ENCODE peak calls at places on chromosomes 11 and 22, in four cellular contexts. X, L, M and Q are unnamed samples.

GRCh38 chr11:8219257-8220021 is 44.2 kb downstream of the LMO1 start:
- DNase-seq in X (peak; percentile 55), L (peak; percentile 76), M (peak; percentile 47), Q (no peak)

GRCh38 chr11:104892723-104893511 is 5.3 kb downstream of the CASP12 start:
- DNase-seq in X (peak; percentile 75), L (no peak), M (peak; percentile 83), Q (no peak)

GRCh38 chr11:11157201-11157600 is 195.8 kb downstream of the CSNK2A3 start:
- DNase-seq in X (peak; percentile 8), L (peak; percentile 30), M (peak; percentile 6), Q (no peak)

GRCh38 chr11:134466035-134466908 is 54.2 kb upstream of the B3GAT1 start:
- DNase-seq in X (no peak), L (no peak), M (no peak), Q (no peak)

GRCh38 chr11:113587318-113587739 is 112.1 kb upstream of the DRD2 start:
- DNase-seq in X (peak; percentile 4), L (no peak), M (no peak), Q (no peak)

GRCh38 chr11:122979103-122979814 is 2.4 kb downstream of the BSX start:
- DNase-seq in X (no peak), L (no peak), M (no peak), Q (no peak)

GRCh38 chr11:62665630-62666258 is 632 bp downstream of the CSKMT start:
- DNase-seq in X (peak; percentile 66), L (peak; percentile 75), M (no peak), Q (no peak)

GRCh38 chr11:5726351-5726750 is 9.9 kb upstream of the OR56B1 start:
- DNase-seq in X (no peak), L (no peak), M (no peak), Q (no peak)

GRCh38 chr11:43546561-43547410 is 133.8 kb upstream of the HSD17B12 start:
- DNase-seq in X (no peak), L (no peak), M (no peak), Q (no peak)

GRCh38 chr11:60315866-60316265 is 11.2 kb upstream of the MS4A6E start:
- DNase-seq in X (no peak), L (no peak), M (peak; percentile 19), Q (no peak)

GRCh38 chr11:616320-617220 is 820 bp upstream of the IRF7 start:
- DNase-seq in X (no peak), L (no peak), M (no peak), Q (no peak)

GRCh38 chr11:65487467-65488272 is 11.2 kb upstream of the MALAT1 start:
- DNase-seq in X (peak; percentile 100), L (peak; percentile 72), M (peak; percentile 100), Q (no peak)

GRCh38 chr22:19970479-19971275 is 29.1 kb upstream of the TXNRD2 start:
- DNase-seq in X (peak; percentile 51), L (peak; percentile 99), M (peak; percentile 56), Q (no peak)

GRCh38 chr22:19178065-19178658 is 374 bp downstream of the SLC25A1 start:
- DNase-seq in X (peak; percentile 11), L (peak; percentile 98), M (peak; percentile 46), Q (peak; percentile 32)

GRCh38 chr11:22459053-22459452 is 120.9 kb downstream of the SLC17A6 start:
- DNase-seq in X (peak; percentile 79), L (no peak), M (peak; percentile 83), Q (peak; percentile 66)

GRCh38 chr11:132095230-132096165 is 725.1 kb downstream of the NTM start:
- DNase-seq in X (no peak), L (no peak), M (no peak), Q (no peak)

GRCh38 chr11:10581481-10582019 is 13.1 kb upstream of the LYVE1 start:
- DNase-seq in X (peak; percentile 63), L (no peak), M (peak; percentile 71), Q (no peak)

GRCh38 chr11:126140106-126140931 is 71.1 kb downstream of the RPUSD4 start:
- DNase-seq in X (no peak), L (no peak), M (no peak), Q (no peak)

GRCh38 chr11:114040706-114041211 is 18.8 kb upstream of the ZBTB16 start:
- DNase-seq in X (peak; percentile 31), L (peak; percentile 15), M (peak; percentile 65), Q (no peak)

GRCh38 chr11:450809-451451 is 851 bp downstream of the PTDSS2 start:
- DNase-seq in X (peak; percentile 66), L (peak; percentile 50), M (peak; percentile 71), Q (no peak)

GRCh38 chr11:61069427-61069826 is 32.9 kb upstream of the CD5 start:
- DNase-seq in X (no peak), L (no peak), M (no peak), Q (no peak)

GRCh38 chr11:36427079-36427478 is 83.0 kb downstream of the TRAF6 start:
- DNase-seq in X (no peak), L (no peak), M (no peak), Q (no peak)

GRCh38 chr11:128303383-128303782 is 284.0 kb downstream of the ETS1 start:
- DNase-seq in X (no peak), L (no peak), M (no peak), Q (no peak)

GRCh38 chr11:128304666-128305485 is 282.5 kb downstream of the ETS1 start:
- DNase-seq in X (no peak), L (no peak), M (no peak), Q (no peak)

GRCh38 chr11:128300785-128301184 is 286.6 kb downstream of the ETS1 start:
- DNase-seq in X (no peak), L (no peak), M (no peak), Q (no peak)

GRCh38 chr11:128305588-128305987 is 281.8 kb downstream of the ETS1 start:
- DNase-seq in X (no peak), L (no peak), M (no peak), Q (no peak)

DNA sequence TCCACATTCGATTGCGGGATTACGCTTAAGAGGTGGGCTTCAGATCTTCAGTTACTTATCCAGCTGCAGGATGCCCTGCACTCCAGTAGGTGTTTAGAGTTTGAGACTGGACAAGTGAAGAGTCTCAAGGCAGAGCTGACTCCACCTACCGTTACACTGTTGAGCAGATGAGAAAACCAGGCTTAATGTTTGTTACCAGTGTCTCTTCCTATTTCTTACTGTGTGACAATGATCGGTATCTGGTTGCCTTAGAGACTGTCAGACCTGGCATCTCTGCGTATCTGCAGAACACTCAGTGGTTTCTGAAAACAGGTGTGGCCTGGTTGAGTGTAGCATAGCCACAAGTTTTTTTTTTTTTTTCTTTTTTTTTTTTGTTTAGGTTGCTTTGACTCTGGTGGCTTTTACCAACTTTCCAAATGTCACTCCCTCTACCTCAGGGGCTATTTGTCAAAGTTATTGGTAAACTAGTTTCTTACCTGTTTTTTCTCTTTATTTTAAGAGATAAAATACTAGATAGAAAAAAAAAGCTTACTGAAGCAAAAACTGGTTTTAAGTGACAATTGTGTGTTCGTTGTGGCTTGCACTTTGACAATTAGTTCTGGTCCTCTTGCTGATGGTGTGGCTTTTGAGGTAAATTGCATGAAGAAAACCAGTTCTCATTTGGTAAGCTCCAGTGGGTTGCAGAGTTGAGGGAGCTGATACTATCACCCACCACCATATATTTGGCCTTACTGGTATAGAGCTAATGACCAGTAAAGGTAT is 284.8 kb downstream of the ETS1 start:
- DNase-seq in X (no peak), L (no peak), M (no peak), Q (no peak)
- TF ChIP-seq CTCF in X (no peak), L (no peak), M (no peak), Q (no peak)

DNA sequence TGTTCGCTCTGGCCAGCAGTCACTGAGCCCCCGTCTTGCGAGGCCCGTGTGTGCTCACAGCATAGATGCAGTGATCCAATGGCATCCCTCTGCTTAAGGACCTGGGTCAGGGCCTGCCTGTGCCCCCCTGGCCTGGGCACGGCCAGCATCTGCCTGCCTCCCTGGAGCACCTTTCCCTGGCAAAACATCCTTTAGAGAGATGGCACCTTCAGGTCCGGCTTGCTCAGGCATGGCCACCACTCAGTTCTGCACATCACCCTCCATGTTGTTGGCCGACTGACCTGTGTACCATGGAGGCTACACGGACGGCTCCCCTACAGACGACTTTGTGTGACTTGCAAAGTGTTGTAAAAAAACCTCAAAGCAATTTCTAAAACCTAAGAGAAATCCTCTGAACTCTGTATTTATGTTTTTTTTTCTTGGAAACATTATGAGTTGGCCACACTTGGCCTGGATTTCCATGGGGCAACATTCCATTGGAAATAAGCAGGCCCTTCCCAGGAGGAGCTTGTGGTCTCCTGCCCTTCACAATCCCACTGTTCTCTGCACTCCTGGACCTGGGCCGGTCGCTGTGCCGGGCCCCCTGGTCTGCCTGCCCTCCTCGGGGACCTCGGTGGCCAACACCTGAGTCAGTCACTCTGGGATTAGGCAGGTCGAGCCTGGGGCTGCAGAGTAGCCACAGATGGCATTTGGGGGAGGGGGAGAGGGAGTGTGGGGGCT is 592.4 kb downstream of the TBC1D22A start:
- DNase-seq in X (no peak), L (no peak), M (no peak), Q (no peak)
- H3K9me3 ChIP-seq in X (peaks cover 7% of the 10 kb centered on the region), L (no peaks in the 10 kb centered on the region), M (no peaks in the 10 kb centered on the region), Q (peaks cover 8% of the 10 kb centered on the region)

DNA sequence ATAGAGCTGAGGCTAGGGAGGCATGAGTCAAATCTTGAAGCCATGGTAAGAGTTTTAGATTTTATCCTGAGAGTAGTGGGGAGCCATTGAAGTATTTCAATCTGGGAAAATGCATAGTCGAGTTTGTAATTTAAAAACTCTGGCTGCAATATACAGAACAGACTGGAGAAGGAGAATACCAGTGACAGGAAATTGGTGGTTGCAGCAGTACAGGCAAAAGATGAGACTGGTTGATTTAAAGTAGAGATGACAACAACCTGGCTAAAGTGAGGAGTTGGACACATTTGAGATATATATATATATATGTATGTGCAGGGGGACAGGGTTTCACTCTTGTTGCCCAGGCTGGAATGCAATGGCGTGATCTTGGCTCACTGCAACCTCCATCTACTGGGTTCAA is 6.2 kb downstream of the HORMAD2 start:
- DNase-seq in X (no peak), L (no peak), M (no peak), Q (no peak)
- H3K9me1 ChIP-seq in X (no peaks in the 10 kb centered on the region), L (no peaks in the 10 kb centered on the region), M (no peaks in the 10 kb centered on the region), Q (no peaks in the 10 kb centered on the region)

DNA sequence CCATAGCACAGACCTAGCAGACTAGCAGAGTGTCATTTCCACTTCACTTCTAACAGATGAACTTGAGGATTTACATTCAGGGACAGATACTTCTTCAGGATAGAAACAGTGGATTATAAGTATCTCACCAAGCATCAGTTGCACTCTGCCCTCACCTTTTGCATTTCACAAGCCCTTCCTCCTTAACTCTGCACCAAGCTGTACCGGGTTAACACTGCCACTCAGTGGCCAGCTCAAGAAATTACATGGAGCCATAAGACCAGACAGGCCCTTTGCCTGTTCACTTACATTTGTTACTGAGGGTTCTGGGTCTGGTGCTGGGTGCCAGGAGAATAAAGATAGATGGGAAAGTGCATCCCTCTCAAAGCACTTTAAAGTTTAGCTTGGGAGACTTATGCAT is 309.8 kb downstream of the SHANK2 start:
- DNase-seq in X (no peak), L (peak; percentile 45), M (no peak), Q (no peak)
- TF ChIP-seq CTCF in X (no peak), L (peak; percentile 48), M (peak; percentile 12), Q (peak; percentile 22)

DNA sequence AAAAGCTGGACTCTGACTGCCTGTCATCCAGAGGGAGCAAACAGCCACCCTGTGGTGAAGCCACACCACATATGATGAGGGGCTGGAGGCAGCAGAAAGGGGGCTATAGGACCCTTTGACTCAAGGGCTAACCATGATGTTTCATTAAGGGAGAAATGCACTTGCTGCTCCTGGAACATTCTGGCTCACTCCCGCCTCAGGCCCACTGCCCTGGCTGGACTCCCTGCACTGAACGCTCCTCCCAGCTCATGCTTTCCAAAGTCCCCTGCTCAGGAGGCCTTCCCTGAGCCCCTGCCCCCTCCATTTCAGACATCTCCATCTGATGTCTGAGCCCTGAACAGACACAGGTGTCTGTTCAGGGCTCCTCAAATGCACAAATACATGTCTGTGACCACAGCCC is 69.1 kb downstream of the CDKN1C start:
- DNase-seq in X (no peak), L (no peak), M (no peak), Q (no peak)
- H3K9me3 ChIP-seq in X (peaks cover 10% of the 10 kb centered on the region), L (peaks cover 2% of the 10 kb centered on the region), M (no peaks in the 10 kb centered on the region), Q (peaks cover 3% of the 10 kb centered on the region)